ENCODE peak calls at places on chromosomes 4 and X, in four cellular contexts. V, K, T and C are unnamed samples.
A peak's percentile ranks its signal among the peaks of the same experiment; 100 is the strongest.

GRCh38 chr4:107066622-107067021 is 30.5 kb upstream of the DKK2 start:
- DNase-seq in K (no peak), V (no peak), T (no peak), C (no peak)

GRCh38 chr4:13540446-13541175 is 3.7 kb downstream of the NKX3-2 start:
- DNase-seq in K (no peak), V (no peak), T (no peak), C (no peak)

GRCh38 chrX:147364896-147365295 is 546.8 kb upstream of the FMR1 start:
- DNase-seq in T (no peak), K (no peak), V (no peak), C (no peak)

GRCh38 chr4:38188631-38189101 is 228.5 kb downstream of the PTTG2 start:
- DNase-seq in K (no peak), V (no peak), T (no peak), C (no peak)

GRCh38 chr4:101711590-101712255 is 78.8 kb upstream of the BANK1 start:
- DNase-seq in K (peak; percentile 67), V (no peak), T (no peak), C (no peak)

GRCh38 chr4:24160358-24160757 is 270.5 kb upstream of the PPARGC1A start:
- DNase-seq in T (no peak), K (no peak), V (no peak), C (no peak)

GRCh38 chr4:156336516-156336915 is 382.9 kb upstream of the CTSO start:
- DNase-seq in K (no peak), T (no peak), V (no peak), C (no peak)

GRCh38 chr4:173516621-173517612 is 13.1 kb downstream of the HAND2 start:
- DNase-seq in V (no peak), T (peak; percentile 73), K (no peak), C (no peak)

GRCh38 chrX:2498781-2499302 is 1.9 kb downstream of the DHRSX start:
- DNase-seq in V (no peak), T (no peak), K (no peak), C (no peak)

GRCh38 chr4:105088110-105088879 is 58.4 kb upstream of the TET2 start:
- DNase-seq in K (no peak), T (no peak), V (no peak), C (no peak)

GRCh38 chr4:80989921-80990544 is 40.5 kb upstream of the BMP3 start:
- DNase-seq in K (peak; percentile 18), T (no peak), V (no peak), C (no peak)

GRCh38 chr4:156242390-156242789 is 288.7 kb upstream of the CTSO start:
- DNase-seq in V (no peak), T (no peak), K (no peak), C (no peak)

GRCh38 chrX:154417157-154417556 is 5.8 kb downstream of the TAFAZZIN start:
- DNase-seq in T (no peak), V (no peak), K (no peak), C (no peak)

GRCh38 chr4:30380404-30380998 is 339.7 kb upstream of the PCDH7 start:
- DNase-seq in K (peak; percentile 9), V (peak; percentile 12), T (peak; percentile 76), C (no peak)

GRCh38 chr4:8029689-8030088 is 90.0 kb upstream of the AFAP1 start:
- DNase-seq in K (no peak), V (no peak), T (no peak), C (no peak)

GRCh38 chr4:154877110-154877760 is 96.2 kb downstream of the RBM46 start:
- DNase-seq in T (no peak), K (peak; percentile 1), V (no peak), C (no peak)

GRCh38 chr4:15753786-15754185 is 24.3 kb upstream of the CD38 start:
- DNase-seq in T (no peak), K (no peak), V (no peak), C (no peak)

GRCh38 chr4:12734586-12734985 is 749.6 kb downstream of the RAB28 start:
- DNase-seq in V (no peak), K (no peak), T (no peak), C (no peak)

GRCh38 chr4:176185068-176185467 is 10.3 kb downstream of the SPATA4 start:
- DNase-seq in K (no peak), V (no peak), T (no peak), C (no peak)

GRCh38 chrX:27336466-27337091 is 126.6 kb downstream of the PPP4R3C start:
- DNase-seq in T (peak; percentile 57), V (peak; percentile 14), K (no peak), C (no peak)

GRCh38 chr4:142274137-142274536 is 572.0 kb downstream of the INPP4B start:
- DNase-seq in T (no peak), V (no peak), K (no peak), C (no peak)

GRCh38 chr4:85028910-85029309 is 62.4 kb upstream of the WDFY3 start:
- DNase-seq in K (peak; percentile 87), V (no peak), T (no peak), C (no peak)

GRCh38 chrX:152915541-152916241 is 17.8 kb downstream of the ZNF185 start:
- DNase-seq in V (no peak), T (peak; percentile 54), K (no peak), C (no peak)

GRCh38 chr4:84965558-84966381 is 720 bp downstream of the WDFY3 start:
- DNase-seq in T (peak; percentile 69), V (peak; percentile 8), K (no peak), C (peak; percentile 24)

GRCh38 chr4:99148545-99148944 is 4.4 kb upstream of the ADH4 start:
- DNase-seq in V (no peak), T (no peak), K (no peak), C (no peak)

GRCh38 chrX:153723351-153724251 is 586 bp downstream of the BCAP31 start:
- DNase-seq in V (peak; percentile 78), K (no peak), T (peak; percentile 38), C (no peak)

GRCh38 chr4:155208258-155209054 is at the start of gene NPY2R:
- DNase-seq in K (no peak), T (peak; percentile 76), V (peak; percentile 4), C (no peak)

GRCh38 chr4:94400191-94400590 is 51.6 kb upstream of the PDLIM5 start:
- DNase-seq in K (no peak), T (no peak), V (no peak), C (no peak)

GRCh38 chr4:56870927-56871326 is 36.8 kb upstream of the REST start:
- DNase-seq in V (no peak), K (peak; percentile 41), T (no peak), C (no peak)

GRCh38 chrX:108261541-108262218 is 170.1 kb downstream of the ATG4A start:
- DNase-seq in K (no peak), T (no peak), V (no peak), C (no peak)